ENCODE peak calls at places on chromosomes 7 and 10, in ten cellular contexts. R is GM12864, T is Panc1, X is right lobe of liver, F is fibroblast of lung, K is fibroblast of villous mesenchyme, L is kidney epithelial cell, I is HFF-Myc, J is NB4, B is fibroblast of pulmonary artery. S is an unnamed sample.

GRCh38 chr10:79238606-79239005 is 108.7 kb upstream of the PPIF start:
- DNase-seq in R (no peak), T (no peak), X (no peak), F (peak), K (peak), L (no peak), I (no peak), J (no peak), B (no peak), S (no peak)

GRCh38 chr10:95728535-95728934 is 27.4 kb upstream of the ENTPD1 start:
- DNase-seq in R (no peak), T (no peak), X (no peak), F (no peak), K (peak), L (no peak), I (no peak), J (peak), B (peak), S (peak)

GRCh38 chr10:86535057-86535882 is 13.7 kb upstream of the WAPL start:
- DNase-seq in R (no peak), T (peak), X (peak), F (peak), K (peak), L (no peak), I (no peak), J (no peak), B (no peak), S (no peak)

GRCh38 chr10:69647819-69648218 is 17.8 kb downstream of the FAM241B start:
- DNase-seq in R (no peak), T (no peak), X (no peak), F (no peak), K (no peak), L (no peak), I (no peak), J (no peak), B (no peak), S (no peak)

GRCh38 chr10:1824928-1825327 is 87.6 kb upstream of the ADARB2 start:
- DNase-seq in R (no peak), T (no peak), X (no peak), F (no peak), K (no peak), L (no peak), I (no peak), J (peak), B (no peak), S (no peak)

GRCh38 chr7:139993592-139993991 is 69.2 kb downstream of the PARP12 start:
- DNase-seq in R (no peak), T (no peak), X (no peak), F (no peak), K (no peak), L (no peak), I (no peak), J (no peak), B (no peak), S (no peak)

GRCh38 chr7:3244241-3244814 is 56.7 kb upstream of the SDK1 start:
- DNase-seq in R (no peak), T (peak), X (no peak), F (peak), K (peak), L (peak), I (peak), J (no peak), B (peak), S (peak)

GRCh38 chr7:31950101-31950755 is 120.0 kb downstream of the PDE1C start:
- DNase-seq in R (no peak), T (no peak), X (no peak), F (peak), K (peak), L (no peak), I (no peak), J (peak), B (peak), S (peak)

GRCh38 chr10:95864906-95865813 is 42.6 kb upstream of the CC2D2B start:
- DNase-seq in R (peak), T (peak), X (no peak), F (peak), K (peak), L (peak), I (peak), J (peak), B (peak), S (peak)

GRCh38 chr10:103696411-103697145 is 158.8 kb downstream of the SH3PXD2A start:
- DNase-seq in R (peak), T (peak), X (no peak), F (peak), K (peak), L (peak), I (peak), J (peak), B (peak), S (peak)

GRCh38 chr7:135929692-135930091 is 47.5 kb downstream of the MTPN start:
- DNase-seq in R (no peak), T (no peak), X (no peak), F (peak), K (no peak), L (no peak), I (no peak), J (no peak), B (no peak), S (no peak)

GRCh38 chr7:97871659-97872024 is 566 bp downstream of the ASNS start:
- DNase-seq in R (peak), T (no peak), X (no peak), F (no peak), K (no peak), L (no peak), I (no peak), J (no peak), B (no peak), S (no peak)

GRCh38 chr10:129372168-129372567 is 94.9 kb upstream of the MGMT start:
- DNase-seq in R (no peak), T (no peak), X (no peak), F (no peak), K (no peak), L (no peak), I (no peak), J (peak), B (no peak), S (no peak)

GRCh38 chr10:96610817-96611216 is 24.0 kb upstream of the TM9SF3 start:
- DNase-seq in R (no peak), T (no peak), X (no peak), F (no peak), K (no peak), L (no peak), I (no peak), J (peak), B (no peak), S (no peak)

GRCh38 chr10:103888113-103888841 is 29.7 kb downstream of the STN1 start:
- DNase-seq in R (no peak), T (peak), X (peak), F (peak), K (peak), L (peak), I (no peak), J (peak), B (peak), S (peak)

GRCh38 chr10:114869500-114869899 is 47.9 kb downstream of the FHIP2A start:
- DNase-seq in R (no peak), T (no peak), X (no peak), F (peak), K (peak), L (no peak), I (peak), J (peak), B (peak), S (peak)

GRCh38 chr7:13099197-13099795 is 411.9 kb downstream of the ARL4A start:
- DNase-seq in R (no peak), T (peak), X (no peak), F (peak), K (no peak), L (peak), I (no peak), J (no peak), B (no peak), S (no peak)

GRCh38 chr7:99365318-99366141 is 9.0 kb upstream of the ARPC1B start:
- DNase-seq in R (no peak), T (no peak), X (peak), F (no peak), K (no peak), L (no peak), I (no peak), J (peak), B (no peak), S (no peak)

GRCh38 chr7:24898691-24899090 is 81.3 kb downstream of the OSBPL3 start:
- DNase-seq in R (no peak), T (no peak), X (no peak), F (peak), K (no peak), L (no peak), I (no peak), J (no peak), B (no peak), S (peak)

GRCh38 chr7:87216701-87217508 is 2.6 kb downstream of the TMEM243 start:
- DNase-seq in R (peak), T (no peak), X (no peak), F (no peak), K (no peak), L (peak), I (no peak), J (no peak), B (no peak), S (no peak)
- H3K4me3 ChIP-seq in R (peak), T (no peak), X (no peak), F (no peak), K (no peak), L (no peak), I (no peak), J (no peak), B (no peak), S (no peak)

DNA sequence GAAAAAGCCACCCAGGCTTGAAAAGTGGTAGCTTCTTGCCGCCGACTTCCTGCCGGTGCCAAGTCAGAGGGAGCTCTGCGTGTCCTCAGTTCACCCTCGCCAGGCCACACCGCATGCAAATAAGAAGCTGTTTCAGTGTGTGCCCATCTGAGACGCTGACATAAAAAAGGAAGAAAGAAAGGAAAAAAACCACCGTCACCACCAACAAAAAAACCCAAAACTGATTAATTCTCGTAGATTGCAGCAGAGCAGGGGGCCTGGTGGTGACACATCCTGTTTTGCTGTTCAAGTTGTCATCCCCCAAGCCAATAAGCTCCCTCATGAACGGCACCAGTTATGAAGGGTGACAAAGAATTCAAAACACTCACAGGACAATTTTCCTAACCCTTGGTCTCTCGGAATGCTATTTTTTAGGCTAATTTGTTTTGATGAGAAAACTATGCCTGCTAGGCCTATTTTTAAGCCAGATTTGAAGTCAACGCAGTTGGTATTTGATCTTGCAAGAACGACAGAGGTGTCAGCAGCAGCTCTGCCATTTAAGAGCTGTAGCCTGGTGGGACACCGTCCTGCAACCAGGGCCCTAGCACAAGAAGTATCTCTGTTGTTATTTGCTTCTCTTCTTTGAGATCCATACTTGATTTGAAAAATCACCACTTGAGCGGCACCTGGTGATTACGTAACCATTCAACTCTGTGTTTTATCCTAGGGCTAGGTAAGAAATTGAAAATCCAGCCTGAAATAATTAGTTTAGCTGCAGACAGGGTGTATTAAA is 145.5 kb downstream of the PFKFB3 start:
- DNase-seq in R (peak), T (no peak), X (no peak), F (peak), K (peak), L (peak), I (no peak), J (peak), B (no peak), S (no peak)
- H3K4me3 ChIP-seq in R (peak), T (no peak), X (no peak), F (no peak), K (no peak), L (no peak), I (no peak), J (peak), B (no peak), S (no peak)

GRCh38 chr7:111771638-111772037 is 209.3 kb upstream of the IMMP2L start:
- DNase-seq in R (no peak), T (no peak), X (no peak), F (no peak), K (no peak), L (no peak), I (no peak), J (no peak), B (no peak), S (no peak)

GRCh38 chr7:111763221-111763791 is 201.0 kb upstream of the IMMP2L start:
- DNase-seq in R (no peak), T (peak), X (no peak), F (peak), K (peak), L (no peak), I (no peak), J (peak), B (peak), S (peak)

GRCh38 chr7:111770116-111770515 is 207.8 kb upstream of the IMMP2L start:
- DNase-seq in R (no peak), T (no peak), X (no peak), F (no peak), K (no peak), L (no peak), I (no peak), J (no peak), B (no peak), S (no peak)

GRCh38 chr7:111762799-111763198 is 200.5 kb upstream of the IMMP2L start:
- DNase-seq in R (no peak), T (no peak), X (no peak), F (no peak), K (no peak), L (no peak), I (no peak), J (no peak), B (no peak), S (no peak)

DNA sequence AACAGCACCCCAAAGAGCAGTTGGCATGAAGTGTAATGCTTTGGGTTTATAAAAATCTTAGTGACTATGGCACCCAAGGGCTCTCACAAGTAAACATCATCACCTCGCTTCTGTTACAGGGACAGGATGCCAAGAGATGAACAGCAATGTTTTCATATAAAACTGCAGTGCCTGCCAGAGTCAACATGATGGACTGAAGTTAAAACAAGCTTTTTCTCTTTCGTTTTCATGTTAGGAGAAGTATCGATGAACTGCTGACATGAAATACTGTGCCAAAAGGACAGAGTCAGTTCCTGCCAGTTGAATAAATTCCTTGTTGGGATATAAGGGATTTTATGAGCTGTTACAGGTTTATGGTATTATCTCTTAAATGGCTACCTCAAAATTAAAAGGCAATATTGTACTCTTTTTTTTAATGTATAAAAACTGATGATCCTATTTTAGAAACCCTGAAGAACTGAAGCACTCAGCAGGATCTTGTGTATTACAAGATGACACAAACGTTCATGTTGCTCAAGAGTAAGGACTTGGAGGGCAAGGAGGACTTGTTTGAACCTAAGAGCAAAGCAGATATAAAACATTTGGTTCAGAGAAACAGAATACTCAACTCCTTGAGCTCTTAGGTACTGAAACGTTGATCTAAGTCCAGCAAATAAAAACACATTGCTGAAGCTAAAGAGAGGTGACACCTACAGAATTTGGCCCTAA is 203.8 kb upstream of the IMMP2L start:
- DNase-seq in R (no peak), T (no peak), X (no peak), F (no peak), K (peak), L (no peak), I (no peak), J (no peak), B (no peak), S (peak)
- H3K4me3 ChIP-seq in R (no peak), T (no peak), X (no peak), F (peak), K (no peak), L (no peak), I (no peak), J (no peak), B (no peak), S (no peak)

DNA sequence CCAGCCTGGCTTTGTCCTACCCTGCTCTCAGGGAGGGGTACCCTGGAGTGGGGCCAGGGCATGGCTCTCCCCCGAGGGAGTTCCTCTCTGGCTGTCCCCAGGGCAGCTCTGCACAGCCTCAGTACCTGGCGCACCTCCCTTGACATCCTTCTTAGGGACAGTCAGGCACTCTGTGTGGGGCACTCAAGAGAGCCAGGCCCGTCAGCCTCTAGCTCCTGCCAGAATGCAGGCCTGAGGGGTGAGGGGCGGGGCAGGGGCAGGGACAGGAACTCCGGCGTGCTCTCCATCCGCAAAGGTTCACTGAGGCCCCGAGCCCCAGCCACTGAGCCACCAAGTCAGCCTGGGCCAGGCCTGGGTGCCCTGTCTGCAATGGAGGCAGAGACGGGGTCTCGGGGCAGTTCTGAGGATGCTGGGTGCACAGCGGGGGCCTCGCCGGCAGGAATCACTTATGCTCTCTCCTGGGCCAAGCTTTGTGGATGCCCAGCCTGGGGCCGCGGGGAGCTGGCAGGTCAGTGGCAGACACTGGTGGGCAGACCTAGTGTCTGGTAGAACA is 10.1 kb downstream of the LIMK1 start:
- DNase-seq in R (no peak), T (no peak), X (peak), F (no peak), K (no peak), L (no peak), I (no peak), J (no peak), B (no peak), S (no peak)
- H3K4me3 ChIP-seq in R (peak), T (no peak), X (peak), F (no peak), K (no peak), L (no peak), I (no peak), J (peak), B (no peak), S (peak)

DNA sequence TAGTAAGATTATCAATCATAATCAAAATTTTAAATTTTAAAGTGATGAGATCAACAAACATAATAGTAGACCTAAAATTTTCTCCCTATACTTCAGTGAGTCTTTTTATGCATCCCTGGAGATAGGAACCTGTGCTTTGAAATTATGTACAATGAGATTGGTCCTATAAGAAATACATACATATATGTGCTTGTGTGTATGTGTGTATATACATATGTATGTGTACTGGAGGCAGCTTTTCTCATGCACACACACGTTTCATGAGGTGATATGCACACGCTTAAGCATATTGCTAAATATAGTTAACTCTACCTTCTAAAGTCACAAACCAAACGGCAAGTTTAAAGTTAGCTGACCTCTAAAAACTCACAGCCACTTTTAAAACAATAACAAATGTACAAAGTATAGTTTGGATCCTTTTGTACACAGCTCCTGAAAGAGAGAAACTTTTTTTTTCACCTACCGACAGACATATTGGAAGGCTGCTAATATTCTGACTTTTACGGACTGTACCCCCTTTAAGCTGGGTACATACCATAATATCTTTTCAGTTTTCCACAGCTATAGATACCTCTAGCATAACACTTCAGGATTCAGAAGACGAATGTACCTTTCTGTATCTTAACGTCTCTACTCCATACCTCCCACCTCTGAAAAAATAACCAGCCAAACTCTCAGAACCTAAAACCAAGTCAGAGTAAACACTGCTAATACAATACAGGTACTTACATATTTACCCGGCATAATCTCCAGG is 3.3 kb downstream of the ITGB1 start:
- DNase-seq in R (no peak), T (no peak), X (no peak), F (no peak), K (no peak), L (no peak), I (no peak), J (no peak), B (no peak), S (no peak)
- H3K4me3 ChIP-seq in R (peak), T (peak), X (no peak), F (peak), K (peak), L (peak), I (peak), J (no peak), B (peak), S (peak)

GRCh38 chr10:123150986-123151738 is 3.0 kb upstream of the BUB3 start:
- DNase-seq in R (no peak), T (no peak), X (peak), F (peak), K (no peak), L (no peak), I (no peak), J (peak), B (no peak), S (no peak)
- H3K4me3 ChIP-seq in R (peak), T (peak), X (no peak), F (no peak), K (no peak), L (no peak), I (peak), J (no peak), B (no peak), S (no peak)

S was measured in choroid plexus epithelial cell.